ENCODE peak calls at places on chromosome 4, in five cellular contexts. M is NCI-H2081; Z is B cell; H is ecto neural progenitor cell; E is activated naive CD4-positive, alpha-beta T cell treated with anti-CD3 and anti-CD28 coated beads for 36 hours. R is an unnamed sample.

GRCh38 chr4:41927761-41928499 is 7.3 kb upstream of the TMEM33 start:
- DNase-seq in Z (no peak), H (no peak), M (no peak), E (no peak), R (no peak)

GRCh38 chr4:175411251-175411650 is 400.8 kb downstream of the GPM6A start:
- DNase-seq in Z (no peak), M (no peak), H (no peak), E (no peak), R (no peak)

GRCh38 chr4:54971474-54971950 is 153.9 kb downstream of the KDR start:
- DNase-seq in M (peak; percentile 41), E (peak; percentile 27), Z (no peak), H (no peak), R (no peak)

GRCh38 chr4:76704133-76704881 is 193.6 kb downstream of the SOWAHB start:
- DNase-seq in H (no peak), E (no peak), M (peak; percentile 1), Z (no peak), R (no peak)

GRCh38 chr4:150130953-150131352 is 52.7 kb downstream of the DCLK2 start:
- DNase-seq in E (no peak), M (no peak), H (no peak), Z (no peak), R (no peak)

GRCh38 chr4:1746919-1747602 is 25.7 kb downstream of the TACC3 start:
- DNase-seq in M (no peak), Z (no peak), E (no peak), H (no peak), R (no peak)

GRCh38 chr4:140743194-140743931 is 12.8 kb downstream of the TBC1D9 start:
- DNase-seq in H (no peak), E (no peak), Z (peak; percentile 40), M (no peak), R (no peak)

GRCh38 chr4:74848774-74849173 is 54.5 kb upstream of the BTC start:
- DNase-seq in E (no peak), H (no peak), M (no peak), Z (no peak), R (no peak)

GRCh38 chr4:56786955-56787354 is 34.5 kb downstream of the SPINK2 start:
- DNase-seq in M (no peak), H (peak; percentile 48), E (no peak), Z (no peak), R (no peak)

R was measured in stimulated activated effector memory CD8-positive, alpha-beta T cell treated with anti-CD3 and anti-CD28 coated beads, Interleukin-12 subunit alpha, Interleukin-12 subunit beta, amount 100 ng/mL, for 72 hours.